ENCODE peak calls at places on chromosome 17, in nine cellular contexts. R is BJ; V is effector memory CD4-positive, alpha-beta T cell; D is fibroblast of lung; S is keratinocyte; L is transverse colon; P is BE2C; U is adrenal gland; Q is heart right ventricle. H is an unnamed sample.

GRCh38 chr17:27633312-27634025 is 2.5 kb downstream of the LGALS9 start:
- DNase-seq in R (no peak), V (no peak), D (peak), S (no peak), L (peak), P (no peak), U (peak), Q (no peak), H (no peak)

GRCh38 chr17:70604854-70605253 is 435.5 kb downstream of the KCNJ2 start:
- DNase-seq in R (no peak), V (no peak), D (no peak), S (no peak), L (no peak), P (no peak), U (no peak), Q (no peak), H (no peak)

GRCh38 chr17:79850571-79851460 is 11.6 kb upstream of the CBX4 start:
- DNase-seq in R (no peak), V (no peak), D (peak), S (peak), L (no peak), P (no peak), U (no peak), Q (no peak), H (no peak)

GRCh38 chr17:68591583-68591982 is 9.6 kb downstream of the FAM20A start:
- DNase-seq in R (no peak), V (no peak), D (no peak), S (no peak), L (no peak), P (peak), U (peak), Q (peak), H (no peak)

GRCh38 chr17:47808830-47809480 is 12.6 kb downstream of the OSBPL7 start:
- DNase-seq in R (no peak), V (no peak), D (no peak), S (no peak), L (no peak), P (no peak), U (no peak), Q (no peak), H (no peak)

GRCh38 chr17:80524150-80524712 is 20.4 kb upstream of the RPTOR start:
- DNase-seq in R (no peak), V (no peak), D (no peak), S (no peak), L (no peak), P (no peak), U (no peak), Q (no peak), H (no peak)

GRCh38 chr17:74345433-74346241 is 16.0 kb downstream of the BTBD17 start:
- DNase-seq in R (no peak), V (no peak), D (no peak), S (peak), L (no peak), P (no peak), U (no peak), Q (no peak), H (peak)

GRCh38 chr17:13337864-13338371 is 263.8 kb downstream of the HS3ST3A1 start:
- DNase-seq in R (no peak), V (no peak), D (peak), S (no peak), L (no peak), P (peak), U (peak), Q (no peak), H (peak)

GRCh38 chr17:63997341-63998048 is 656 bp upstream of the PRR29 start:
- DNase-seq in R (no peak), V (no peak), D (no peak), S (no peak), L (no peak), P (no peak), U (peak), Q (no peak), H (no peak)

GRCh38 chr17:45775148-45775547 is 9.0 kb upstream of the CRHR1 start:
- DNase-seq in R (no peak), V (no peak), D (no peak), S (no peak), L (no peak), P (no peak), U (no peak), Q (no peak), H (no peak)

GRCh38 chr17:57289130-57289529 is 32.8 kb downstream of the MSI2 start:
- DNase-seq in R (no peak), V (no peak), D (no peak), S (no peak), L (no peak), P (no peak), U (no peak), Q (no peak), H (no peak)

GRCh38 chr17:66268247-66268927 is 34.0 kb upstream of the PRKCA start:
- DNase-seq in R (peak), V (no peak), D (peak), S (no peak), L (no peak), P (no peak), U (no peak), Q (no peak), H (peak)

GRCh38 chr17:32569171-32570080 is 82.6 kb downstream of the CDK5R1 start:
- DNase-seq in R (no peak), V (no peak), D (no peak), S (peak), L (no peak), P (no peak), U (no peak), Q (no peak), H (no peak)

GRCh38 chr17:38588775-38589174 is 17.0 kb downstream of the SRCIN1 start:
- DNase-seq in R (no peak), V (no peak), D (no peak), S (no peak), L (no peak), P (no peak), U (no peak), Q (no peak), H (no peak)

GRCh38 chr17:32875904-32876413 is 965 bp downstream of the MYO1D start:
- DNase-seq in R (no peak), V (no peak), D (peak), S (no peak), L (no peak), P (no peak), U (no peak), Q (no peak), H (peak)

GRCh38 chr17:65561394-65562205 is at the start of gene AXIN2:
- DNase-seq in R (no peak), V (peak), D (peak), S (no peak), L (peak), P (peak), U (peak), Q (peak), H (peak)

GRCh38 chr17:57852041-57852954 is 2.5 kb upstream of the MRPS23 start:
- DNase-seq in R (no peak), V (no peak), D (no peak), S (no peak), L (no peak), P (no peak), U (no peak), Q (no peak), H (no peak)

GRCh38 chr17:1039511-1040215 is 42.7 kb downstream of the TIMM22 start:
- DNase-seq in R (no peak), V (no peak), D (no peak), S (no peak), L (peak), P (no peak), U (peak), Q (peak), H (peak)

GRCh38 chr17:81453712-81454111 is 58.5 kb downstream of the BAHCC1 start:
- DNase-seq in R (no peak), V (no peak), D (no peak), S (no peak), L (no peak), P (no peak), U (no peak), Q (no peak), H (no peak)

GRCh38 chr17:62705116-62705515 is 77.6 kb downstream of the MRC2 start:
- DNase-seq in R (no peak), V (no peak), D (no peak), S (no peak), L (no peak), P (no peak), U (peak), Q (no peak), H (no peak)

GRCh38 chr17:77374170-77374936 is 233.6 kb downstream of the SEC14L1 start:
- DNase-seq in R (no peak), V (peak), D (peak), S (no peak), L (peak), P (peak), U (peak), Q (peak), H (peak)

GRCh38 chr17:81169870-81170309 is 3.9 kb upstream of the AATK start:
- DNase-seq in R (no peak), V (no peak), D (no peak), S (no peak), L (no peak), P (no peak), U (no peak), Q (no peak), H (no peak)

GRCh38 chr17:67637901-67638641 is 79.7 kb upstream of the NOL11 start:
- DNase-seq in R (no peak), V (no peak), D (no peak), S (peak), L (peak), P (no peak), U (peak), Q (no peak), H (no peak)

GRCh38 chr17:74547736-74548135 is 1.8 kb upstream of the CD300C start:
- DNase-seq in R (no peak), V (no peak), D (no peak), S (no peak), L (no peak), P (no peak), U (no peak), Q (no peak), H (no peak)

GRCh38 chr17:63438092-63439051 is 7.7 kb downstream of the CYB561 start:
- DNase-seq in R (no peak), V (no peak), D (no peak), S (no peak), L (no peak), P (peak), U (no peak), Q (no peak), H (no peak)

GRCh38 chr17:75652934-75653549 is 13.9 kb downstream of the RECQL5 start:
- DNase-seq in R (no peak), V (no peak), D (peak), S (no peak), L (no peak), P (peak), U (no peak), Q (no peak), H (peak)

GRCh38 chr17:32445075-32445427 is 741 bp downstream of the PSMD11 start:
- DNase-seq in R (no peak), V (peak), D (peak), S (peak), L (peak), P (no peak), U (peak), Q (no peak), H (peak)

GRCh38 chr17:38883592-38884526 is 14.0 kb downstream of the LASP1 start:
- DNase-seq in R (no peak), V (no peak), D (no peak), S (no peak), L (no peak), P (no peak), U (no peak), Q (no peak), H (peak)

GRCh38 chr17:6556121-6557039 is at the start of gene PITPNM3:
- DNase-seq in R (no peak), V (no peak), D (no peak), S (no peak), L (peak), P (no peak), U (peak), Q (no peak), H (no peak)

GRCh38 chr17:11880714-11881113 is 116.6 kb downstream of the ZNF18 start:
- DNase-seq in R (no peak), V (no peak), D (no peak), S (peak), L (peak), P (no peak), U (no peak), Q (no peak), H (no peak)

GRCh38 chr17:1040216-1040600 is 43.3 kb downstream of the TIMM22 start:
- DNase-seq in R (no peak), V (no peak), D (no peak), S (no peak), L (no peak), P (no peak), U (peak), Q (no peak), H (no peak)

DNA sequence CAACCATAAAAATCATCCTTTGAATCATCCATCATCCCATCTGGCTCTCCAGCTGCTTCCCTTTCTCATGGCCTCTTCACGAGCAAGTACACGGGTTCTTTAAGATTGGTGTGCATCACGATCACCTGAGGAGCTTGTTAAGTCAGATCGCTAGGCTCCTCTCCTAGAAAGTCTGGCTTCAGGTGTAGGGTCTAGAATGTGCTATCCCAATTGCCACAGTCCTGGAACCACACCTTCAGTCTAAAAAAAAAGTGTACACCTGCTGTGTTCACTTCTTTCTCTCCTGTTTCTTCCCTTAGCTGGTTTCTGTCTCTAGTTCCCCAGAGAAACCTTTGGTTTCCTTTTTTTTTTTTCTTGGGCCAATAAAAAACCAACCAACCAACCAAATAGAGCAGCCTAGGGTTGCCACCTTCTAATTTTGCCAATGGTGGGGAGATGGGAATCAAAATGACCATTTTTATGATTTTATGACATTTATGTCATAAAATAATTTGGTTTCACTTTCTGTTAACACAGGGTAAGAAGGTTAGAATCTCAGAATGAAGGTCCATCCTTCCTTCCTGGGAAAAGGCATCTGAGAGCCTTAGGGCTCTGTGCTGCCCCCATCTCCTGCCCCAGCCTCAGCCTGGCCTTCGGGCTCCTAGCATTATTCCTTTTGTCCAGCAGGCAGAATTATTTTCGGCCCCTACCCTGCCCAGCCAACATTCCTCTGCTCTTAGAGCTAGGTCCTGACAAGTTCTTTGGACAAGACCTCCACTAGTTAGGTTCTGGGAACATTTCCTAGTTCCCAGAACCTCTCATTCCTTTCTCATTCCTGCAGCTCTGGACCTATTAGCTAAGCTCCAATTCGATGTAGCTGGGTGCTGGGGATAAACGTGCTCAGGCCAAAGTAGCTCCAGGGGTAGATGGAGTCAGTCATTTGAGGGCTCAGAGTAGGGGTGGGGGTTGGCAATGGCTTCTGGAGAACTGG is 1.9 kb upstream of the GGT6 start:
- DNase-seq in R (no peak), V (no peak), D (no peak), S (no peak), L (no peak), P (no peak), U (no peak), Q (no peak), H (no peak)
- H3K4me3 ChIP-seq in R (no peak), V (no peak), D (no peak), S (no peak), L (no peak), P (no peak), U (no peak), Q (no peak), H (no peak)

GRCh38 chr17:2926019-2926650 is 129.9 kb downstream of the RAP1GAP2 start:
- DNase-seq in R (peak), V (no peak), D (no peak), S (peak), L (no peak), P (peak), U (no peak), Q (no peak), H (peak)

GRCh38 chr17:2925011-2925410 is 128.8 kb downstream of the RAP1GAP2 start:
- DNase-seq in R (peak), V (no peak), D (no peak), S (no peak), L (no peak), P (no peak), U (no peak), Q (no peak), H (no peak)

GRCh38 chr17:2928294-2928890 is 132.2 kb downstream of the RAP1GAP2 start:
- DNase-seq in R (no peak), V (no peak), D (no peak), S (no peak), L (no peak), P (peak), U (no peak), Q (no peak), H (no peak)

GRCh38 chr17:2921443-2921842 is 125.2 kb downstream of the RAP1GAP2 start:
- DNase-seq in R (no peak), V (no peak), D (no peak), S (no peak), L (no peak), P (no peak), U (no peak), Q (no peak), H (no peak)

DNA sequence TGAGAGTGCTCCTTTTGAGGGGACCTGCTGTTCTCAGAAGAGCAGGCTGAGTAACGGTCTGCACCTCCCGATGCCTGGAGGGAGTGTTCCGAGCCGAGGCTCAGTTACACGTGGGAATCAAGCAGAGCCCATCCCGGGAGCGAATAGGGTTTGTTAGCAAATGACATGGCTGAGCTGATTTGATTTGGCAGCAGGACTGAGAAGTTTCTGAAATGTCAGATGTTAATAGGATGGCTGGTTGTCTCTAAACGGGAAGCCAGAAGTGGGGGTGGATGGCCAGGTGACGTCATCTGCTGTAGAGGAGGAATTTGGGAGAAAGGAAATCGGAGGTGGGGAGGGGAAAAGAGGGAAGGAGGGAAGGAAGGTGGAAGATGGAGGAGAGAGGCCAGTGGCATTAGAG is 128.0 kb downstream of the RAP1GAP2 start:
- DNase-seq in R (peak), V (no peak), D (peak), S (no peak), L (no peak), P (peak), U (no peak), Q (no peak), H (peak)
- H3K4me3 ChIP-seq in R (no peak), V (no peak), D (no peak), S (no peak), L (no peak), P (no peak), U (no peak), Q (no peak), H (no peak)

GRCh38 chr17:20174588-20175265 is 165.6 kb downstream of the SPECC1 start:
- DNase-seq in R (no peak), V (no peak), D (peak), S (no peak), L (no peak), P (no peak), U (peak), Q (no peak), H (peak)
- H3K4me3 ChIP-seq in R (no peak), V (no peak), D (no peak), S (no peak), L (no peak), P (no peak), U (no peak), Q (no peak), H (no peak)

GRCh38 chr17:29614345-29615047 is 8.2 kb downstream of the CORO6 start:
- DNase-seq in R (no peak), V (no peak), D (no peak), S (no peak), L (no peak), P (no peak), U (no peak), Q (no peak), H (no peak)

GRCh38 chr17:29616300-29617048 is 6.2 kb downstream of the CORO6 start:
- DNase-seq in R (no peak), V (no peak), D (no peak), S (no peak), L (no peak), P (no peak), U (no peak), Q (no peak), H (no peak)

GRCh38 chr17:29615492-29616299 is 7.0 kb downstream of the CORO6 start:
- DNase-seq in R (no peak), V (peak), D (peak), S (no peak), L (peak), P (no peak), U (peak), Q (peak), H (peak)

GRCh38 chr17:29613856-29614255 is 8.9 kb downstream of the CORO6 start:
- DNase-seq in R (no peak), V (no peak), D (no peak), S (no peak), L (no peak), P (no peak), U (no peak), Q (no peak), H (no peak)

DNA sequence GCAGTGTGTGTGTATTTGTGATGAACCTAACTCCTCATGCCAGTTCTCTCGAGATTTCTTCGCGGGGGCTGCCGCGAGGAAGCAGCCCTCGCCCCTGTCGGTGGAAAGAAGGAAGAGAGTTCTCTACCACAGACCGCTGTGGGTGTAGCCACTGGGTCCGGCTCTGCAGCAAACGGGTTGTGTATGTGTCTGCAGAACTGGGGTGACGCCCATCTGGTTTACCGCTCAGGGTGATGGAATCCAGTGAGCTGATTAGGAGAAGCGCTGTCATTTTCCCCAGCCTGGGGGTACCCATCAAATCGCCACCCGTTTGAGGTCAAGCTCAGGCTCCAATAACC is 7.7 kb downstream of the CORO6 start:
- DNase-seq in R (no peak), V (peak), D (peak), S (no peak), L (peak), P (no peak), U (no peak), Q (no peak), H (no peak)
- H3K4me3 ChIP-seq in R (peak), V (peak), D (no peak), S (no peak), L (peak), P (no peak), U (no peak), Q (peak), H (peak)

GRCh38 chr17:55266051-55266957 is 1.5 kb downstream of the HLF start:
- DNase-seq in R (no peak), V (peak), D (no peak), S (no peak), L (no peak), P (no peak), U (peak), Q (no peak), H (no peak)
- H3K4me3 ChIP-seq in R (no peak), V (peak), D (no peak), S (no peak), L (peak), P (no peak), U (no peak), Q (peak), H (no peak)

H was measured in fibroblast of pulmonary artery.